ENCODE peak calls at places on chromosomes 13 and 19, in nine cellular contexts. One of them, this sample, is unnamed.

GRCh38 chr13:83943530-83944279 is 61.4 kb upstream of the SLITRK1 start:
- DNase-seq in hepatocyte: no peak
- DNase-seq in GM23338: peak; percentile 20
- DNase-seq in PC-3: peak; percentile 19
- DNase-seq in neural progenitor cell: peak; percentile 51
- DNase-seq in MM.1S: no peak
- DNase-seq in HCT116: no peak
- DNase-seq in OCI-LY7: no peak
- DNase-seq in SK-N-SH: no peak
- DNase-seq in this sample: no peak

GRCh38 chr19:35000338-35000646 is 169 bp downstream of the GRAMD1A start:
- DNase-seq in hepatocyte: no peak
- DNase-seq in GM23338: no peak
- DNase-seq in PC-3: no peak
- DNase-seq in neural progenitor cell: no peak
- DNase-seq in MM.1S: no peak
- DNase-seq in HCT116: no peak
- DNase-seq in OCI-LY7: no peak
- DNase-seq in SK-N-SH: no peak
- DNase-seq in this sample: no peak

GRCh38 chr19:46265217-46265828 is 31.5 kb upstream of the HIF3A start:
- DNase-seq in hepatocyte: peak; percentile 91
- DNase-seq in GM23338: peak; percentile 91
- DNase-seq in PC-3: peak; percentile 75
- DNase-seq in neural progenitor cell: peak; percentile 89
- DNase-seq in MM.1S: peak; percentile 66
- DNase-seq in HCT116: peak; percentile 77
- DNase-seq in OCI-LY7: peak; percentile 81
- DNase-seq in SK-N-SH: peak; percentile 78
- DNase-seq in this sample: peak; percentile 84

GRCh38 chr13:32997399-32997798 is 18.8 kb upstream of the KL start:
- DNase-seq in hepatocyte: no peak
- DNase-seq in GM23338: no peak
- DNase-seq in PC-3: no peak
- DNase-seq in neural progenitor cell: no peak
- DNase-seq in MM.1S: no peak
- DNase-seq in HCT116: no peak
- DNase-seq in OCI-LY7: no peak
- DNase-seq in SK-N-SH: no peak
- DNase-seq in this sample: no peak

GRCh38 chr19:9673912-9674668 is 810 bp downstream of the ZNF562 start:
- DNase-seq in hepatocyte: no peak
- DNase-seq in GM23338: peak; percentile 29
- DNase-seq in PC-3: peak; percentile 41
- DNase-seq in neural progenitor cell: no peak
- DNase-seq in MM.1S: no peak
- DNase-seq in HCT116: peak; percentile 39
- DNase-seq in OCI-LY7: peak; percentile 54
- DNase-seq in SK-N-SH: no peak
- DNase-seq in this sample: peak; percentile 34

GRCh38 chr13:34358811-34359513 is 541.0 kb downstream of the RFC3 start:
- DNase-seq in hepatocyte: no peak
- DNase-seq in GM23338: no peak
- DNase-seq in PC-3: peak; percentile 83
- DNase-seq in neural progenitor cell: no peak
- DNase-seq in MM.1S: no peak
- DNase-seq in HCT116: no peak
- DNase-seq in OCI-LY7: no peak
- DNase-seq in SK-N-SH: no peak
- DNase-seq in this sample: peak; percentile 86

GRCh38 chr13:88176231-88176630 is 505.1 kb downstream of the SLITRK5 start:
- DNase-seq in hepatocyte: no peak
- DNase-seq in GM23338: no peak
- DNase-seq in PC-3: no peak
- DNase-seq in neural progenitor cell: no peak
- DNase-seq in MM.1S: no peak
- DNase-seq in HCT116: no peak
- DNase-seq in OCI-LY7: no peak
- DNase-seq in SK-N-SH: no peak
- DNase-seq in this sample: no peak

GRCh38 chr13:45198924-45199323 is 1.9 kb downstream of the KCTD4 start:
- DNase-seq in hepatocyte: no peak
- DNase-seq in GM23338: no peak
- DNase-seq in PC-3: no peak
- DNase-seq in neural progenitor cell: no peak
- DNase-seq in MM.1S: no peak
- DNase-seq in HCT116: no peak
- DNase-seq in OCI-LY7: no peak
- DNase-seq in SK-N-SH: no peak
- DNase-seq in this sample: no peak

GRCh38 chr13:27053235-27053884 is 118.3 kb downstream of the USP12 start:
- DNase-seq in hepatocyte: no peak
- DNase-seq in GM23338: no peak
- DNase-seq in PC-3: no peak
- DNase-seq in neural progenitor cell: no peak
- DNase-seq in MM.1S: no peak
- DNase-seq in HCT116: no peak
- DNase-seq in OCI-LY7: no peak
- DNase-seq in SK-N-SH: no peak
- DNase-seq in this sample: peak; percentile 14

GRCh38 chr13:106986033-106986484 is 418.1 kb upstream of the ARGLU1 start:
- DNase-seq in hepatocyte: peak; percentile 46
- DNase-seq in GM23338: peak; percentile 51
- DNase-seq in PC-3: no peak
- DNase-seq in neural progenitor cell: peak; percentile 2
- DNase-seq in MM.1S: no peak
- DNase-seq in HCT116: no peak
- DNase-seq in OCI-LY7: no peak
- DNase-seq in SK-N-SH: no peak
- DNase-seq in this sample: peak; percentile 3

GRCh38 chr19:55113570-55114039 is 3.8 kb downstream of the PPP1R12C start:
- DNase-seq in hepatocyte: peak; percentile 95
- DNase-seq in GM23338: peak; percentile 91
- DNase-seq in PC-3: no peak
- DNase-seq in neural progenitor cell: peak; percentile 82
- DNase-seq in MM.1S: no peak
- DNase-seq in HCT116: no peak
- DNase-seq in OCI-LY7: peak; percentile 60
- DNase-seq in SK-N-SH: peak; percentile 70
- DNase-seq in this sample: peak; percentile 96

GRCh38 chr13:36680918-36681317 is 7.1 kb downstream of the SERTM1 start:
- DNase-seq in hepatocyte: no peak
- DNase-seq in GM23338: no peak
- DNase-seq in PC-3: no peak
- DNase-seq in neural progenitor cell: no peak
- DNase-seq in MM.1S: no peak
- DNase-seq in HCT116: no peak
- DNase-seq in OCI-LY7: no peak
- DNase-seq in SK-N-SH: no peak
- DNase-seq in this sample: no peak

GRCh38 chr13:36681894-36682624 is 8.2 kb downstream of the SERTM1 start:
- DNase-seq in hepatocyte: no peak
- DNase-seq in GM23338: peak; percentile 44
- DNase-seq in PC-3: no peak
- DNase-seq in neural progenitor cell: no peak
- DNase-seq in MM.1S: no peak
- DNase-seq in HCT116: no peak
- DNase-seq in OCI-LY7: no peak
- DNase-seq in SK-N-SH: no peak
- DNase-seq in this sample: no peak

DNA sequence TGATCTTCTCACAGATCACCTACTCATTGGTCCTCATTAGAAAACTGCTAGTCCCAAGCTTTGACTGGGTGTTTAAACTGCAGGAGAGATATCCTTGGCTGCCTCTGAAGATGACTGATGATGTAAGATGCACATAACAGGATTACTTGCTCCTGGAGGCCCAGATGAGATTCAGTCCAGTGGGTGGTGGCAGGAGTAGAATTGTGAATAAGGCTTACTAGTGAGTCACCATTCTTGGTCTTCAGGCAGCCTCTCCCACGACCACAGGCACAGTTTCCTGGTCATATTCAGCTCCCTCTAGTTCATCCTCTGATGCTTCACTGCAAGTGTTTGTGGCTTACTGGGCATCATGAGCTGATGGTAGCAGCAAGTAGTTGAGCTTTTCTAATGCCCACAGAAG is 12.1 kb downstream of the SERTM1 start:
- DNase-seq in hepatocyte: no peak
- DNase-seq in GM23338: no peak
- DNase-seq in PC-3: peak; percentile 13
- DNase-seq in neural progenitor cell: no peak
- DNase-seq in MM.1S: no peak
- DNase-seq in HCT116: no peak
- DNase-seq in OCI-LY7: no peak
- DNase-seq in SK-N-SH: no peak
- DNase-seq in this sample: peak; percentile 63
- TF ChIP-seq EZH2phosphoT487 in hepatocyte: no peak
- TF ChIP-seq EZH2phosphoT487 in GM23338: no peak
- TF ChIP-seq EZH2phosphoT487 in PC-3: no peak
- TF ChIP-seq EZH2phosphoT487 in neural progenitor cell: no peak
- TF ChIP-seq EZH2phosphoT487 in MM.1S: no peak
- TF ChIP-seq EZH2phosphoT487 in HCT116: no peak
- TF ChIP-seq EZH2phosphoT487 in OCI-LY7: no peak
- TF ChIP-seq EZH2phosphoT487 in SK-N-SH: no peak
- TF ChIP-seq EZH2phosphoT487 in this sample: no peak

GRCh38 chr13:59790626-59791025 is 373.1 kb downstream of the DIAPH3 start:
- DNase-seq in hepatocyte: no peak
- DNase-seq in GM23338: no peak
- DNase-seq in PC-3: no peak
- DNase-seq in neural progenitor cell: no peak
- DNase-seq in MM.1S: no peak
- DNase-seq in HCT116: no peak
- DNase-seq in OCI-LY7: no peak
- DNase-seq in SK-N-SH: no peak
- DNase-seq in this sample: peak; percentile 14

GRCh38 chr13:59793107-59793506 is 370.6 kb downstream of the DIAPH3 start:
- DNase-seq in hepatocyte: no peak
- DNase-seq in GM23338: peak; percentile 64
- DNase-seq in PC-3: no peak
- DNase-seq in neural progenitor cell: no peak
- DNase-seq in MM.1S: no peak
- DNase-seq in HCT116: no peak
- DNase-seq in OCI-LY7: no peak
- DNase-seq in SK-N-SH: no peak
- DNase-seq in this sample: no peak

GRCh38 chr13:59782696-59783095 is 381.0 kb downstream of the DIAPH3 start:
- DNase-seq in hepatocyte: no peak
- DNase-seq in GM23338: no peak
- DNase-seq in PC-3: no peak
- DNase-seq in neural progenitor cell: no peak
- DNase-seq in MM.1S: no peak
- DNase-seq in HCT116: no peak
- DNase-seq in OCI-LY7: no peak
- DNase-seq in SK-N-SH: no peak
- DNase-seq in this sample: no peak

DNA sequence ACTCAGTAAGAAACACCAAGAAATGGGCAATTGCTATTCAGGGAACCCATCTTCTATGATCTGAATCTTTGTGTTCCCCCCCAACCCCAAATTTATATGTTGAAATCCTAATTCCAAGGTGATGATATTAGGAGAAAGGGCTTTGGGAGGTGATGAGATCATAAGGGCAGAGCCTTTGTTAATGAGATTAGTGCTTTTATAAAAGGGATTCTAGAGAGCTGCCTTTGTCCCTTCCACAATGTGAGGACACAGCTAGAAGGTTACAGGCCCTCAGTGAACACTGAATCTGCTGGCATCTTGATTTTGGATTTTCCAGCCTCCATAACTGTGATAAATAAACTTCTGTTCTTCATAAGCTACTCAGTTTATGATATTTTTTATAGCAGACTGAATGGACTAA is 376.0 kb downstream of the DIAPH3 start:
- DNase-seq in hepatocyte: no peak
- DNase-seq in GM23338: no peak
- DNase-seq in PC-3: no peak
- DNase-seq in neural progenitor cell: peak; percentile 66
- DNase-seq in MM.1S: no peak
- DNase-seq in HCT116: no peak
- DNase-seq in OCI-LY7: no peak
- DNase-seq in SK-N-SH: no peak
- DNase-seq in this sample: no peak
- H3K4me2 ChIP-seq in hepatocyte: no peak overlapping the region
- H3K4me2 ChIP-seq in GM23338: no peak overlapping the region
- H3K4me2 ChIP-seq in PC-3: no peak overlapping the region
- H3K4me2 ChIP-seq in neural progenitor cell: peak overlapping the region; percentile 36
- H3K4me2 ChIP-seq in MM.1S: no peak overlapping the region
- H3K4me2 ChIP-seq in HCT116: no peak overlapping the region
- H3K4me2 ChIP-seq in OCI-LY7: no peak overlapping the region
- H3K4me2 ChIP-seq in SK-N-SH: no peak overlapping the region
- H3K4me2 ChIP-seq in this sample: no peak overlapping the region

DNA sequence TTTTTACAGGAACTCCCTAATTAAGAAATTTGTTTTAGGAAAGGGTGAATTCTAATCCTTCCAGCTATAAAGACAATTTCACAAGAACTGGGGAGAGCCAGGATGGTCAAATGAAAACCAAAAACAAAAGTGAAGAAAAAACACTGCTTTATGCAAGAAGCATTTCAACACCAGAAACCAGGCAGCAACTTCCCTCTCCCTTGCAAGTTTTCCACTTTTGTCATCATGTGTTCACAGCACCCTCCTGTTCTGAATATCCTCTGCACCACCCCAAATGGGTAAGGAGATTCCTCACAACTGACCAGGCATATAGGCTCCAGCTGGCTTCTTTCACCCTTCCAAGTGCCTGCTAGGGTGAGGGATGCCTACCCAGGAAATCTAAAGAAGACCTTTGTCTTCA is 328.1 kb downstream of the TBC1D4 start:
- DNase-seq in hepatocyte: no peak
- DNase-seq in GM23338: no peak
- DNase-seq in PC-3: no peak
- DNase-seq in neural progenitor cell: no peak
- DNase-seq in MM.1S: no peak
- DNase-seq in HCT116: no peak
- DNase-seq in OCI-LY7: no peak
- DNase-seq in SK-N-SH: no peak
- DNase-seq in this sample: peak; percentile 66
- H2AFZ ChIP-seq in hepatocyte: no peak overlapping the region
- H2AFZ ChIP-seq in GM23338: no peak overlapping the region
- H2AFZ ChIP-seq in PC-3: no peak overlapping the region
- H2AFZ ChIP-seq in neural progenitor cell: no peak overlapping the region
- H2AFZ ChIP-seq in MM.1S: no peak overlapping the region
- H2AFZ ChIP-seq in HCT116: no peak overlapping the region
- H2AFZ ChIP-seq in OCI-LY7: no peak overlapping the region
- H2AFZ ChIP-seq in SK-N-SH: no peak overlapping the region
- H2AFZ ChIP-seq in this sample: peak overlapping the region; percentile 1

GRCh38 chr19:18809149-18809978 is 18.3 kb upstream of the COMP start:
- DNase-seq in hepatocyte: peak; percentile 57
- DNase-seq in GM23338: no peak
- DNase-seq in PC-3: peak; percentile 38
- DNase-seq in neural progenitor cell: no peak
- DNase-seq in MM.1S: no peak
- DNase-seq in HCT116: no peak
- DNase-seq in OCI-LY7: no peak
- DNase-seq in SK-N-SH: no peak
- DNase-seq in this sample: peak; percentile 92

GRCh38 chr19:18815673-18816072 is 16.1 kb upstream of the UPF1 start:
- DNase-seq in hepatocyte: no peak
- DNase-seq in GM23338: no peak
- DNase-seq in PC-3: no peak
- DNase-seq in neural progenitor cell: no peak
- DNase-seq in MM.1S: no peak
- DNase-seq in HCT116: no peak
- DNase-seq in OCI-LY7: no peak
- DNase-seq in SK-N-SH: no peak
- DNase-seq in this sample: no peak

GRCh38 chr19:18817574-18817973 is 14.2 kb upstream of the UPF1 start:
- DNase-seq in hepatocyte: no peak
- DNase-seq in GM23338: no peak
- DNase-seq in PC-3: no peak
- DNase-seq in neural progenitor cell: no peak
- DNase-seq in MM.1S: no peak
- DNase-seq in HCT116: no peak
- DNase-seq in OCI-LY7: no peak
- DNase-seq in SK-N-SH: no peak
- DNase-seq in this sample: no peak

GRCh38 chr19:18814063-18814462 is 17.7 kb upstream of the UPF1 start:
- DNase-seq in hepatocyte: no peak
- DNase-seq in GM23338: no peak
- DNase-seq in PC-3: no peak
- DNase-seq in neural progenitor cell: no peak
- DNase-seq in MM.1S: no peak
- DNase-seq in HCT116: no peak
- DNase-seq in OCI-LY7: no peak
- DNase-seq in SK-N-SH: no peak
- DNase-seq in this sample: peak; percentile 62
- TF ChIP-seq EZH2phosphoT487 in hepatocyte: no peak
- TF ChIP-seq EZH2phosphoT487 in GM23338: no peak
- TF ChIP-seq EZH2phosphoT487 in PC-3: no peak
- TF ChIP-seq EZH2phosphoT487 in neural progenitor cell: no peak
- TF ChIP-seq EZH2phosphoT487 in MM.1S: no peak
- TF ChIP-seq EZH2phosphoT487 in HCT116: no peak
- TF ChIP-seq EZH2phosphoT487 in OCI-LY7: no peak
- TF ChIP-seq EZH2phosphoT487 in SK-N-SH: no peak
- TF ChIP-seq EZH2phosphoT487 in this sample: no peak

This sample was measured in GM23248.